ENCODE peak calls at places on chromosomes 11 and 22, in ten cellular contexts. N, K, R, O, J, G, Z, U, B and C are unnamed samples.

GRCh38 chr11:73797457-73797856 is 9.8 kb downstream of the MRPL48 start:
- DNase-seq in N (no peak), K (peak; percentile 91), R (no peak), O (no peak), J (peak; percentile 68), G (no peak), Z (no peak), U (no peak), B (no peak), C (no peak)

GRCh38 chr22:19052941-19053551 is 69.2 kb downstream of the DGCR2 start:
- DNase-seq in N (no peak), K (no peak), R (no peak), O (no peak), J (no peak), G (peak; percentile 19), Z (no peak), U (no peak), B (no peak), C (no peak)

GRCh38 chr11:131600591-131600990 is 230.2 kb downstream of the NTM start:
- DNase-seq in N (no peak), K (no peak), R (no peak), O (no peak), J (no peak), G (no peak), Z (no peak), U (no peak), B (no peak), C (no peak)

GRCh38 chr11:79087238-79087956 is 353.4 kb downstream of the TENM4 start:
- DNase-seq in N (no peak), K (no peak), R (no peak), O (peak; percentile 38), J (no peak), G (no peak), Z (no peak), U (no peak), B (peak; percentile 62), C (peak; percentile 65)

GRCh38 chr22:47168900-47169800 is 406.7 kb downstream of the TBC1D22A start:
- DNase-seq in N (no peak), K (peak; percentile 50), R (no peak), O (peak; percentile 17), J (no peak), G (peak; percentile 54), Z (no peak), U (no peak), B (peak; percentile 11), C (no peak)

GRCh38 chr11:19889531-19889930 is 176.9 kb downstream of the NAV2 start:
- DNase-seq in N (no peak), K (no peak), R (no peak), O (no peak), J (no peak), G (no peak), Z (no peak), U (no peak), B (no peak), C (no peak)

GRCh38 chr11:124724854-124725718 is 14.7 kb upstream of the NRGN start:
- DNase-seq in N (no peak), K (peak; percentile 33), R (no peak), O (no peak), J (no peak), G (peak; percentile 88), Z (no peak), U (no peak), B (no peak), C (no peak)

GRCh38 chr11:14567064-14567651 is 47.0 kb upstream of the PSMA1 start:
- DNase-seq in N (no peak), K (no peak), R (no peak), O (no peak), J (no peak), G (no peak), Z (no peak), U (no peak), B (no peak), C (no peak)

GRCh38 chr11:75239551-75240290 is 853 bp upstream of the TPBGL start:
- DNase-seq in N (no peak), K (no peak), R (no peak), O (no peak), J (no peak), G (no peak), Z (no peak), U (no peak), B (no peak), C (no peak)

GRCh38 chr11:34111722-34112270 is 6.4 kb downstream of the NAT10 start:
- DNase-seq in N (no peak), K (no peak), R (no peak), O (no peak), J (no peak), G (no peak), Z (no peak), U (no peak), B (no peak), C (no peak)

GRCh38 chr22:19972652-19973550 is 31.3 kb upstream of the TXNRD2 start:
- DNase-seq in N (no peak), K (no peak), R (no peak), O (no peak), J (no peak), G (no peak), Z (no peak), U (no peak), B (no peak), C (no peak)